ENCODE peak calls at places on chromosome 5, in ten cellular contexts. S is hippocampal formation; N is colonic mucosa; Z is stimulated activated CD4-positive, alpha-beta T cell treated with anti-CD3 and anti-CD28 coated beads, Interleukin-1b, Interleukin-23, amount 100 ng/mL, for 1 hour; Q is activated CD4-positive, alpha-beta T cell treated with anti-CD3 and anti-CD28 coated beads for 4 hours; L is C1 segment of cervical spinal cord; I is WTC11; K is memory B cell; Y is AG10803; F is heart left ventricle. G is an unnamed sample.
A peak's percentile ranks its signal among the peaks of the same experiment; 100 is the strongest.

GRCh38 chr5:123865641-123866040 is 353.7 kb downstream of the CSNK1G3 start:
- DNase-seq in I (no peak), L (no peak), F (no peak), K (no peak), Y (no peak), Z (no peak), N (no peak), Q (no peak), S (no peak), G (no peak)

GRCh38 chr5:13188393-13188792 is 756.1 kb downstream of the DNAH5 start:
- DNase-seq in Y (peak; percentile 23), Q (no peak), N (no peak), Z (no peak), F (no peak), S (no peak), K (no peak), L (no peak), I (no peak), G (no peak)

GRCh38 chr5:146001544-146002185 is 65.3 kb downstream of the SH3RF2 start:
- DNase-seq in N (no peak), I (no peak), Z (no peak), K (no peak), F (no peak), Y (no peak), S (no peak), L (no peak), Q (no peak), G (no peak)

GRCh38 chr5:96844476-96844990 is 31.8 kb upstream of the ERAP2 start:
- DNase-seq in Y (peak; percentile 26), Q (no peak), L (no peak), S (no peak), F (no peak), Z (no peak), N (no peak), K (no peak), I (no peak), G (no peak)

GRCh38 chr5:24923400-24923799 is 278.6 kb upstream of the CDH10 start:
- DNase-seq in K (no peak), S (no peak), Z (no peak), I (no peak), Q (no peak), F (no peak), N (no peak), L (no peak), Y (no peak), G (no peak)

GRCh38 chr5:170791325-170791954 is 7.9 kb downstream of the GABRP start:
- DNase-seq in N (peak; percentile 70), Y (peak; percentile 56), F (peak; percentile 67), Q (no peak), Z (no peak), S (peak; percentile 49), L (peak; percentile 25), I (peak; percentile 84), K (peak; percentile 22), G (no peak)

GRCh38 chr5:174424219-174425053 is 299.9 kb upstream of the MSX2 start:
- DNase-seq in N (no peak), F (no peak), Y (no peak), S (peak; percentile 59), Z (no peak), Q (no peak), K (no peak), I (no peak), L (peak; percentile 11), G (no peak)

GRCh38 chr5:135272311-135272805 is 126.7 kb downstream of the MACROH2A1 start:
- DNase-seq in Y (no peak), Q (no peak), Z (no peak), I (no peak), S (no peak), L (no peak), K (no peak), N (no peak), F (no peak), G (no peak)

GRCh38 chr5:173896631-173897030 is 8.5 kb downstream of the CPEB4 start:
- DNase-seq in Y (no peak), Q (no peak), K (no peak), F (no peak), L (no peak), I (no peak), N (no peak), Z (no peak), S (no peak), G (no peak)

GRCh38 chr5:15191012-15191411 is 309.0 kb upstream of the FBXL7 start:
- DNase-seq in Y (peak; percentile 9), K (no peak), S (no peak), I (no peak), N (no peak), L (no peak), F (no peak), Z (no peak), Q (no peak), G (no peak)

GRCh38 chr5:133930824-133931111 is 37.7 kb downstream of the C5orf15 start:
- DNase-seq in L (no peak), Y (no peak), K (no peak), Q (no peak), N (no peak), Z (no peak), F (no peak), I (no peak), S (no peak), G (no peak)

GRCh38 chr5:61631438-61631941 is 299.4 kb downstream of the ZSWIM6 start:
- DNase-seq in I (no peak), Q (no peak), K (no peak), N (no peak), F (peak; percentile 80), Z (no peak), S (peak; percentile 87), L (peak; percentile 80), Y (peak; percentile 17), G (peak; percentile 11)

GRCh38 chr5:13211064-13211463 is 733.4 kb downstream of the DNAH5 start:
- DNase-seq in S (no peak), L (no peak), Q (no peak), N (no peak), I (no peak), Y (no peak), Z (no peak), F (no peak), K (no peak), G (no peak)

GRCh38 chr5:75514323-75514722 is 2.6 kb downstream of the POLK start:
- DNase-seq in Z (no peak), K (no peak), Y (no peak), S (no peak), F (no peak), N (no peak), Q (no peak), I (no peak), L (no peak), G (no peak)

GRCh38 chr5:15013654-15014463 is 142.3 kb upstream of the ANKH start:
- DNase-seq in N (no peak), K (no peak), I (no peak), Z (no peak), S (peak; percentile 78), L (no peak), F (no peak), Y (peak; percentile 78), Q (no peak), G (no peak)

GRCh38 chr5:148957591-148958202 is 105.2 kb downstream of the SH3TC2 start:
- DNase-seq in N (peak; percentile 39), I (peak; percentile 74), K (peak; percentile 46), F (no peak), Y (peak; percentile 22), Q (peak; percentile 17), Z (no peak), S (no peak), L (peak; percentile 6), G (peak; percentile 65)

GRCh38 chr5:164637931-164638521 is 1132.6 kb downstream of the MAT2B start:
- DNase-seq in Q (no peak), I (no peak), L (no peak), F (no peak), Y (no peak), K (no peak), N (no peak), S (no peak), Z (no peak), G (no peak)

GRCh38 chr5:9148242-9148641 is 397.6 kb downstream of the SEMA5A start:
- DNase-seq in I (no peak), Y (no peak), L (no peak), Q (no peak), Z (no peak), N (no peak), K (no peak), F (no peak), S (no peak), G (no peak)

GRCh38 chr5:55919625-55920024 is 68.5 kb downstream of the IL31RA start:
- DNase-seq in Z (no peak), Y (no peak), Q (no peak), L (no peak), K (no peak), N (peak; percentile 7), S (no peak), I (no peak), F (no peak), G (no peak)

GRCh38 chr5:174837919-174838902 is 113.8 kb downstream of the MSX2 start:
- DNase-seq in I (peak; percentile 54), Y (peak; percentile 80), N (peak; percentile 22), K (no peak), S (peak; percentile 36), Z (no peak), Q (no peak), L (peak; percentile 38), F (peak; percentile 39), G (no peak)

GRCh38 chr5:1400211-1400855 is 44.9 kb downstream of the SLC6A3 start:
- DNase-seq in Z (no peak), Y (no peak), Q (no peak), S (no peak), N (no peak), F (no peak), K (no peak), I (no peak), L (no peak), G (no peak)

GRCh38 chr5:98639258-98639657 is 134.2 kb upstream of the RGMB start:
- DNase-seq in L (no peak), Y (no peak), K (no peak), N (no peak), I (no peak), F (no peak), Z (no peak), Q (no peak), S (no peak), G (no peak)

GRCh38 chr5:472076-472655 is 29.2 kb downstream of the EXOC3 start:
- DNase-seq in Y (no peak), S (no peak), Q (peak; percentile 28), N (peak; percentile 41), K (no peak), I (peak; percentile 18), L (no peak), F (peak; percentile 39), Z (no peak), G (peak; percentile 72)

GRCh38 chr5:159817262-159818029 is 98.8 kb upstream of the ADRA1B start:
- DNase-seq in Y (peak; percentile 36), Q (no peak), S (no peak), L (no peak), K (no peak), I (no peak), F (no peak), Z (no peak), N (no peak), G (no peak)

GRCh38 chr5:900781-901180 is 8.1 kb downstream of the TRIP13 start:
- DNase-seq in Q (no peak), N (no peak), F (no peak), K (no peak), Y (no peak), S (no peak), L (no peak), I (no peak), Z (no peak), G (no peak)

GRCh38 chr5:14357441-14357840 is 214.3 kb downstream of the TRIO start:
- DNase-seq in F (peak; percentile 79), K (no peak), S (no peak), Q (no peak), Z (no peak), L (no peak), I (no peak), N (no peak), Y (no peak), G (no peak)

GRCh38 chr5:123092696-123093095 is 3.7 kb downstream of the PRDM6 start:
- DNase-seq in F (no peak), K (no peak), S (no peak), Q (no peak), Z (no peak), L (no peak), I (no peak), Y (no peak), N (no peak), G (no peak)

GRCh38 chr5:176823076-176823481 is 12.7 kb downstream of the UNC5A start:
- DNase-seq in F (peak; percentile 6), Z (no peak), L (no peak), I (no peak), K (no peak), Y (no peak), N (no peak), S (no peak), Q (no peak), G (no peak)